ENCODE peak calls at places on chromosomes 7 and 10, in nine cellular contexts. One of them, this sample, is unnamed. For H3K4me1, the result is how much of the 10 kb centered on the place peaks cover.

GRCh38 chr7:3106353-3106752 is 62.7 kb upstream of the CARD11 start:
- DNase-seq in CD8-positive, alpha-beta memory T cell: no peak
- DNase-seq in OCI-LY7: no peak
- DNase-seq in endodermal cell: no peak
- DNase-seq in GM23248: no peak
- DNase-seq in colonic mucosa: no peak
- DNase-seq in mammary epithelial cell: no peak
- DNase-seq in tibial artery: no peak
- DNase-seq in CD4-positive, CD25-positive, alpha-beta regulatory T cell: no peak
- DNase-seq in this sample: no peak

GRCh38 chr10:15585303-15585715 is 134.4 kb downstream of the ITGA8 start:
- DNase-seq in CD8-positive, alpha-beta memory T cell: no peak
- DNase-seq in OCI-LY7: peak
- DNase-seq in endodermal cell: peak
- DNase-seq in GM23248: peak
- DNase-seq in colonic mucosa: peak
- DNase-seq in mammary epithelial cell: peak
- DNase-seq in tibial artery: peak
- DNase-seq in CD4-positive, CD25-positive, alpha-beta regulatory T cell: no peak
- DNase-seq in this sample: peak

GRCh38 chr10:30727524-30727923 is 98.0 kb upstream of the LYZL2 start:
- DNase-seq in CD8-positive, alpha-beta memory T cell: no peak
- DNase-seq in OCI-LY7: no peak
- DNase-seq in endodermal cell: no peak
- DNase-seq in GM23248: no peak
- DNase-seq in colonic mucosa: no peak
- DNase-seq in mammary epithelial cell: peak
- DNase-seq in tibial artery: no peak
- DNase-seq in CD4-positive, CD25-positive, alpha-beta regulatory T cell: no peak
- DNase-seq in this sample: no peak

GRCh38 chr7:105978035-105978434 is 15.0 kb downstream of the CDHR3 start:
- DNase-seq in CD8-positive, alpha-beta memory T cell: no peak
- DNase-seq in OCI-LY7: no peak
- DNase-seq in endodermal cell: no peak
- DNase-seq in GM23248: no peak
- DNase-seq in colonic mucosa: no peak
- DNase-seq in mammary epithelial cell: no peak
- DNase-seq in tibial artery: no peak
- DNase-seq in CD4-positive, CD25-positive, alpha-beta regulatory T cell: no peak
- DNase-seq in this sample: peak

GRCh38 chr10:88386204-88386877 is 196.8 kb downstream of the RNLS start:
- DNase-seq in CD8-positive, alpha-beta memory T cell: no peak
- DNase-seq in OCI-LY7: no peak
- DNase-seq in endodermal cell: no peak
- DNase-seq in GM23248: peak
- DNase-seq in colonic mucosa: peak
- DNase-seq in mammary epithelial cell: peak
- DNase-seq in tibial artery: no peak
- DNase-seq in CD4-positive, CD25-positive, alpha-beta regulatory T cell: no peak
- DNase-seq in this sample: no peak

GRCh38 chr10:48511855-48512191 is 93.0 kb downstream of the ARHGAP22 start:
- DNase-seq in CD8-positive, alpha-beta memory T cell: no peak
- DNase-seq in OCI-LY7: peak
- DNase-seq in endodermal cell: peak
- DNase-seq in GM23248: no peak
- DNase-seq in colonic mucosa: no peak
- DNase-seq in mammary epithelial cell: no peak
- DNase-seq in tibial artery: no peak
- DNase-seq in CD4-positive, CD25-positive, alpha-beta regulatory T cell: no peak
- DNase-seq in this sample: no peak

GRCh38 chr10:8435186-8436055 is 380.9 kb downstream of the GATA3 start:
- DNase-seq in CD8-positive, alpha-beta memory T cell: no peak
- DNase-seq in OCI-LY7: no peak
- DNase-seq in endodermal cell: no peak
- DNase-seq in GM23248: no peak
- DNase-seq in colonic mucosa: no peak
- DNase-seq in mammary epithelial cell: peak
- DNase-seq in tibial artery: no peak
- DNase-seq in CD4-positive, CD25-positive, alpha-beta regulatory T cell: no peak
- DNase-seq in this sample: no peak

GRCh38 chr7:122736183-122736582 is 33.5 kb upstream of the RNF148 start:
- DNase-seq in CD8-positive, alpha-beta memory T cell: no peak
- DNase-seq in OCI-LY7: no peak
- DNase-seq in endodermal cell: no peak
- DNase-seq in GM23248: no peak
- DNase-seq in colonic mucosa: no peak
- DNase-seq in mammary epithelial cell: no peak
- DNase-seq in tibial artery: no peak
- DNase-seq in CD4-positive, CD25-positive, alpha-beta regulatory T cell: no peak
- DNase-seq in this sample: no peak

GRCh38 chr10:90461437-90462155 is 396.2 kb downstream of the HTR7 start:
- DNase-seq in CD8-positive, alpha-beta memory T cell: no peak
- DNase-seq in OCI-LY7: no peak
- DNase-seq in endodermal cell: no peak
- DNase-seq in GM23248: no peak
- DNase-seq in colonic mucosa: no peak
- DNase-seq in mammary epithelial cell: no peak
- DNase-seq in tibial artery: no peak
- DNase-seq in CD4-positive, CD25-positive, alpha-beta regulatory T cell: no peak
- DNase-seq in this sample: no peak

GRCh38 chr10:128537888-128538287 is 411.7 kb upstream of the MKI67 start:
- DNase-seq in CD8-positive, alpha-beta memory T cell: no peak
- DNase-seq in OCI-LY7: no peak
- DNase-seq in endodermal cell: no peak
- DNase-seq in GM23248: no peak
- DNase-seq in colonic mucosa: no peak
- DNase-seq in mammary epithelial cell: no peak
- DNase-seq in tibial artery: no peak
- DNase-seq in CD4-positive, CD25-positive, alpha-beta regulatory T cell: no peak
- DNase-seq in this sample: no peak

GRCh38 chr7:82050792-82051191 is 280.9 kb upstream of the HGF start:
- DNase-seq in CD8-positive, alpha-beta memory T cell: no peak
- DNase-seq in OCI-LY7: no peak
- DNase-seq in endodermal cell: no peak
- DNase-seq in GM23248: peak
- DNase-seq in colonic mucosa: no peak
- DNase-seq in mammary epithelial cell: no peak
- DNase-seq in tibial artery: no peak
- DNase-seq in CD4-positive, CD25-positive, alpha-beta regulatory T cell: no peak
- DNase-seq in this sample: no peak

GRCh38 chr7:139397192-139397591 is 37.5 kb downstream of the LUC7L2 start:
- DNase-seq in CD8-positive, alpha-beta memory T cell: no peak
- DNase-seq in OCI-LY7: no peak
- DNase-seq in endodermal cell: no peak
- DNase-seq in GM23248: no peak
- DNase-seq in colonic mucosa: no peak
- DNase-seq in mammary epithelial cell: no peak
- DNase-seq in tibial artery: no peak
- DNase-seq in CD4-positive, CD25-positive, alpha-beta regulatory T cell: no peak
- DNase-seq in this sample: no peak

GRCh38 chr7:139393621-139394215 is 34.0 kb downstream of the LUC7L2 start:
- DNase-seq in CD8-positive, alpha-beta memory T cell: no peak
- DNase-seq in OCI-LY7: no peak
- DNase-seq in endodermal cell: no peak
- DNase-seq in GM23248: peak
- DNase-seq in colonic mucosa: no peak
- DNase-seq in mammary epithelial cell: no peak
- DNase-seq in tibial artery: no peak
- DNase-seq in CD4-positive, CD25-positive, alpha-beta regulatory T cell: no peak
- DNase-seq in this sample: no peak

GRCh38 chr7:139394553-139394952 is 34.9 kb downstream of the LUC7L2 start:
- DNase-seq in CD8-positive, alpha-beta memory T cell: no peak
- DNase-seq in OCI-LY7: no peak
- DNase-seq in endodermal cell: no peak
- DNase-seq in GM23248: no peak
- DNase-seq in colonic mucosa: no peak
- DNase-seq in mammary epithelial cell: no peak
- DNase-seq in tibial artery: no peak
- DNase-seq in CD4-positive, CD25-positive, alpha-beta regulatory T cell: peak
- DNase-seq in this sample: no peak

GRCh38 chr7:139396323-139396951 is 36.7 kb downstream of the LUC7L2 start:
- DNase-seq in CD8-positive, alpha-beta memory T cell: no peak
- DNase-seq in OCI-LY7: no peak
- DNase-seq in endodermal cell: no peak
- DNase-seq in GM23248: peak
- DNase-seq in colonic mucosa: no peak
- DNase-seq in mammary epithelial cell: peak
- DNase-seq in tibial artery: no peak
- DNase-seq in CD4-positive, CD25-positive, alpha-beta regulatory T cell: no peak
- DNase-seq in this sample: no peak
- H3K27ac ChIP-seq in CD8-positive, alpha-beta memory T cell: no peak
- H3K27ac ChIP-seq in OCI-LY7: no peak
- H3K27ac ChIP-seq in endodermal cell: no peak
- H3K27ac ChIP-seq in GM23248: peak
- H3K27ac ChIP-seq in colonic mucosa: no peak
- H3K27ac ChIP-seq in mammary epithelial cell: peak
- H3K27ac ChIP-seq in tibial artery: no peak
- H3K27ac ChIP-seq in CD4-positive, CD25-positive, alpha-beta regulatory T cell: peak
- H3K27ac ChIP-seq in this sample: no peak

DNA sequence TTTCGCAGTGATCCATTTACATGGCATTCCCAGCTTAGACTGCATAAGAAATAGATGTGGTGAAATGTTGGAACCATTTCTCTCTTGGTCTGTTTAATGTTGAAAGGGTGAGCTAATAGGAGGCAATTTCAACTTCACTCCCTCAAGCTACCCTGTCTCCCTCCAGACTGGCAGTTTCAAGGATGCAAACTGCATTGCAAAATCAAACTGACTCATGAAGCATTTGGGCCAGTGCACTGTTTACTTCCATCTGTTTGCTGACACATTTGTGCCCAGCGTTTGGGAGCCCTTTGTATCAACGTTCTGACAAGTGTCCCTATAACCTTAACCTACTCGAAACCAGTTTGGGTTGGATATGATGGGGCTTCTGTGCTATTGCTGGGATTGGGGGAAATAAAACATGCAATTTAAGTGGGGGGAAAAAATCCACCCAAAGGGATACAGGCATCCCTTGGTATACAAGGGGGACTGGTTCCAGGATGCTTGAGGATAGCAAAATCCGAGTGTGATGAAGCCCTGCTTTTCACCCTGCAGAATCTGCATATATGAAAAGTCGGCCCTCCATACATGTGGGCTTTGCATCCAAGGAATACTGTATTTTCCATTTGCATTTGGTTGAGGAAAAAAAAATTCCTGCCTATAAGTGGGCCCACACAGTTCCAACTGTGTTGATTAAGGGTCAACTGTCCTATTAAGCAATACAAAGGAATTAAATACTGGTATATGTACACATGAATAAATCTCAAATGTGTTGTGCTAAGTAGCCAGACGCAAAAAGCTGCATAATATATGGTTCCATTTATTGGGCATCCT is 15.6 kb downstream of the RHEB start:
- DNase-seq in CD8-positive, alpha-beta memory T cell: no peak
- DNase-seq in OCI-LY7: no peak
- DNase-seq in endodermal cell: no peak
- DNase-seq in GM23248: peak
- DNase-seq in colonic mucosa: no peak
- DNase-seq in mammary epithelial cell: peak
- DNase-seq in tibial artery: peak
- DNase-seq in CD4-positive, CD25-positive, alpha-beta regulatory T cell: no peak
- DNase-seq in this sample: peak
- H3K4me1 ChIP-seq in CD8-positive, alpha-beta memory T cell: under half
- H3K4me1 ChIP-seq in OCI-LY7: under half
- H3K4me1 ChIP-seq in endodermal cell: under half
- H3K4me1 ChIP-seq in GM23248: under half
- H3K4me1 ChIP-seq in colonic mucosa: under half
- H3K4me1 ChIP-seq in mammary epithelial cell: under half
- H3K4me1 ChIP-seq in tibial artery: under half
- H3K4me1 ChIP-seq in CD4-positive, CD25-positive, alpha-beta regulatory T cell: under half
- H3K4me1 ChIP-seq in this sample: under half

GRCh38 chr10:103723557-103723956 is 131.8 kb downstream of the SH3PXD2A start:
- DNase-seq in CD8-positive, alpha-beta memory T cell: no peak
- DNase-seq in OCI-LY7: no peak
- DNase-seq in endodermal cell: no peak
- DNase-seq in GM23248: no peak
- DNase-seq in colonic mucosa: no peak
- DNase-seq in mammary epithelial cell: no peak
- DNase-seq in tibial artery: no peak
- DNase-seq in CD4-positive, CD25-positive, alpha-beta regulatory T cell: no peak
- DNase-seq in this sample: no peak

GRCh38 chr10:103719036-103719435 is 136.3 kb downstream of the SH3PXD2A start:
- DNase-seq in CD8-positive, alpha-beta memory T cell: no peak
- DNase-seq in OCI-LY7: no peak
- DNase-seq in endodermal cell: no peak
- DNase-seq in GM23248: no peak
- DNase-seq in colonic mucosa: no peak
- DNase-seq in mammary epithelial cell: no peak
- DNase-seq in tibial artery: no peak
- DNase-seq in CD4-positive, CD25-positive, alpha-beta regulatory T cell: no peak
- DNase-seq in this sample: no peak

GRCh38 chr10:103720328-103720963 is 134.9 kb downstream of the SH3PXD2A start:
- DNase-seq in CD8-positive, alpha-beta memory T cell: no peak
- DNase-seq in OCI-LY7: no peak
- DNase-seq in endodermal cell: no peak
- DNase-seq in GM23248: no peak
- DNase-seq in colonic mucosa: no peak
- DNase-seq in mammary epithelial cell: no peak
- DNase-seq in tibial artery: no peak
- DNase-seq in CD4-positive, CD25-positive, alpha-beta regulatory T cell: no peak
- DNase-seq in this sample: no peak

GRCh38 chr10:103722632-103723031 is 132.7 kb downstream of the SH3PXD2A start:
- DNase-seq in CD8-positive, alpha-beta memory T cell: no peak
- DNase-seq in OCI-LY7: no peak
- DNase-seq in endodermal cell: no peak
- DNase-seq in GM23248: no peak
- DNase-seq in colonic mucosa: no peak
- DNase-seq in mammary epithelial cell: no peak
- DNase-seq in tibial artery: no peak
- DNase-seq in CD4-positive, CD25-positive, alpha-beta regulatory T cell: no peak
- DNase-seq in this sample: no peak

GRCh38 chr10:103720964-103721335 is 134.4 kb downstream of the SH3PXD2A start:
- DNase-seq in CD8-positive, alpha-beta memory T cell: no peak
- DNase-seq in OCI-LY7: no peak
- DNase-seq in endodermal cell: no peak
- DNase-seq in GM23248: no peak
- DNase-seq in colonic mucosa: no peak
- DNase-seq in mammary epithelial cell: no peak
- DNase-seq in tibial artery: no peak
- DNase-seq in CD4-positive, CD25-positive, alpha-beta regulatory T cell: no peak
- DNase-seq in this sample: no peak
- H3K27ac ChIP-seq in CD8-positive, alpha-beta memory T cell: no peak
- H3K27ac ChIP-seq in OCI-LY7: no peak
- H3K27ac ChIP-seq in endodermal cell: no peak
- H3K27ac ChIP-seq in GM23248: no peak
- H3K27ac ChIP-seq in colonic mucosa: no peak
- H3K27ac ChIP-seq in mammary epithelial cell: no peak
- H3K27ac ChIP-seq in tibial artery: no peak
- H3K27ac ChIP-seq in CD4-positive, CD25-positive, alpha-beta regulatory T cell: no peak
- H3K27ac ChIP-seq in this sample: no peak

DNA sequence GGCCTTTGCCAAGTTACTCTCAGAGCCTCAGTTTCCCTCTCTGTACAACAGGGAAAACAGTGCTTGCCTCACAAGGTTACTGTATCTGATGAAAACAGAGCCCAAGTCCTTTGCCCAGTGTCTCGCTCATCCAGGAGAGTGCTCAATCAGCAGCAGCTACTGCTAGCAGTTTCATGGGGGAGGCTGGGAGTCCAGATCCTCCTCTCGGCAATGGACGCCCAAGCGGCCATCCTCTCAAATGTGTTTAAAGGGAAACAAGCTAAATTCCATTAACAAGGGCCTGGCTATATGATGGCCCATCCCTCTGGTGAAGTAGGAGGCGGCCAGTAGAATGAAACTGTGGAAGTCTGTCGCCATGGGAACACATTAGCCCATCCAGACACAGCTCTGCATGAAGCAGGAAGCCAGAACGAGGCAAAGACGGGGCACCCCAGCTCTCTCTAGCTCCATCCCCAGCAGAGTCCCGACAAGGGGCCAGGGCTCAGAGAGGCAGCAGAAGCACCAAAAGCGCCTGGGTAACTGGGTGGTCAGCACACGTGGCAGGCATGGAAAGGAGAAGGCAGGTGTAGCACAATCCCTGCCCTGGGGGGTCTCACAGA is 35.2 kb downstream of the FAM53B start:
- DNase-seq in CD8-positive, alpha-beta memory T cell: no peak
- DNase-seq in OCI-LY7: no peak
- DNase-seq in endodermal cell: peak
- DNase-seq in GM23248: no peak
- DNase-seq in colonic mucosa: no peak
- DNase-seq in mammary epithelial cell: no peak
- DNase-seq in tibial artery: no peak
- DNase-seq in CD4-positive, CD25-positive, alpha-beta regulatory T cell: no peak
- DNase-seq in this sample: no peak
- H3K4me1 ChIP-seq in CD8-positive, alpha-beta memory T cell: half or more
- H3K4me1 ChIP-seq in OCI-LY7: half or more
- H3K4me1 ChIP-seq in endodermal cell: under half
- H3K4me1 ChIP-seq in GM23248: under half
- H3K4me1 ChIP-seq in colonic mucosa: under half
- H3K4me1 ChIP-seq in mammary epithelial cell: under half
- H3K4me1 ChIP-seq in tibial artery: under half
- H3K4me1 ChIP-seq in CD4-positive, CD25-positive, alpha-beta regulatory T cell: half or more
- H3K4me1 ChIP-seq in this sample: half or more

This sample was measured in lung.